ENCODE peak calls at places on chromosome 21, in nine cellular contexts. One of them, this sample, is unnamed.

GRCh38 chr21:14863745-14864210 is 201.0 kb downstream of the NRIP1 start:
- DNase-seq in M059J: no peak
- DNase-seq in activated T-cell treated with anti-CD3 and anti-CD28 coated beads, Interleukin-2, amount 50 U/mL, for 72 hours: no peak
- DNase-seq in activated CD4-positive, alpha-beta T cell treated with anti-CD3 and anti-CD28 coated beads, Interleukin-2, amount 10 ng/mL, durations not matched to agents 7 days and 5 days: no peak
- DNase-seq in foreskin fibroblast: no peak
- DNase-seq in non-pigmented ciliary epithelial cell: no peak
- DNase-seq in GF-D8: no peak
- DNase-seq in fibroblast of the aortic adventitia: peak; percentile 16
- DNase-seq in T follicular helper cell: no peak
- DNase-seq in this sample: no peak

GRCh38 chr21:33712022-33712803 is 69.9 kb downstream of the ITSN1 start:
- DNase-seq in M059J: no peak
- DNase-seq in activated T-cell treated with anti-CD3 and anti-CD28 coated beads, Interleukin-2, amount 50 U/mL, for 72 hours: no peak
- DNase-seq in activated CD4-positive, alpha-beta T cell treated with anti-CD3 and anti-CD28 coated beads, Interleukin-2, amount 10 ng/mL, durations not matched to agents 7 days and 5 days: no peak
- DNase-seq in foreskin fibroblast: no peak
- DNase-seq in non-pigmented ciliary epithelial cell: no peak
- DNase-seq in GF-D8: no peak
- DNase-seq in fibroblast of the aortic adventitia: no peak
- DNase-seq in T follicular helper cell: no peak
- DNase-seq in this sample: no peak

GRCh38 chr21:38831526-38832467 is 26.1 kb downstream of the ETS2 start:
- DNase-seq in M059J: peak; percentile 92
- DNase-seq in activated T-cell treated with anti-CD3 and anti-CD28 coated beads, Interleukin-2, amount 50 U/mL, for 72 hours: peak; percentile 77
- DNase-seq in activated CD4-positive, alpha-beta T cell treated with anti-CD3 and anti-CD28 coated beads, Interleukin-2, amount 10 ng/mL, durations not matched to agents 7 days and 5 days: peak; percentile 33
- DNase-seq in foreskin fibroblast: peak; percentile 98
- DNase-seq in non-pigmented ciliary epithelial cell: peak; percentile 92
- DNase-seq in GF-D8: peak; percentile 99
- DNase-seq in fibroblast of the aortic adventitia: peak; percentile 99
- DNase-seq in T follicular helper cell: no peak
- DNase-seq in this sample: peak; percentile 52

GRCh38 chr21:45016031-45016430 is 58.3 kb upstream of the ADARB1 start:
- DNase-seq in M059J: no peak
- DNase-seq in activated T-cell treated with anti-CD3 and anti-CD28 coated beads, Interleukin-2, amount 50 U/mL, for 72 hours: no peak
- DNase-seq in activated CD4-positive, alpha-beta T cell treated with anti-CD3 and anti-CD28 coated beads, Interleukin-2, amount 10 ng/mL, durations not matched to agents 7 days and 5 days: no peak
- DNase-seq in foreskin fibroblast: no peak
- DNase-seq in non-pigmented ciliary epithelial cell: no peak
- DNase-seq in GF-D8: no peak
- DNase-seq in fibroblast of the aortic adventitia: no peak
- DNase-seq in T follicular helper cell: no peak
- DNase-seq in this sample: no peak

GRCh38 chr21:45593162-45594022 is 50.1 kb upstream of the PCBP3 start:
- DNase-seq in M059J: peak; percentile 46
- DNase-seq in activated T-cell treated with anti-CD3 and anti-CD28 coated beads, Interleukin-2, amount 50 U/mL, for 72 hours: peak; percentile 8
- DNase-seq in activated CD4-positive, alpha-beta T cell treated with anti-CD3 and anti-CD28 coated beads, Interleukin-2, amount 10 ng/mL, durations not matched to agents 7 days and 5 days: no peak
- DNase-seq in foreskin fibroblast: no peak
- DNase-seq in non-pigmented ciliary epithelial cell: no peak
- DNase-seq in GF-D8: peak; percentile 46
- DNase-seq in fibroblast of the aortic adventitia: no peak
- DNase-seq in T follicular helper cell: no peak
- DNase-seq in this sample: no peak

GRCh38 chr21:44921928-44922327 is 1.2 kb upstream of the ITGB2 start:
- DNase-seq in M059J: no peak
- DNase-seq in activated T-cell treated with anti-CD3 and anti-CD28 coated beads, Interleukin-2, amount 50 U/mL, for 72 hours: no peak
- DNase-seq in activated CD4-positive, alpha-beta T cell treated with anti-CD3 and anti-CD28 coated beads, Interleukin-2, amount 10 ng/mL, durations not matched to agents 7 days and 5 days: no peak
- DNase-seq in foreskin fibroblast: no peak
- DNase-seq in non-pigmented ciliary epithelial cell: no peak
- DNase-seq in GF-D8: no peak
- DNase-seq in fibroblast of the aortic adventitia: no peak
- DNase-seq in T follicular helper cell: no peak
- DNase-seq in this sample: no peak

GRCh38 chr21:38804617-38805281 is 980 bp upstream of the ETS2 start:
- DNase-seq in M059J: peak; percentile 57
- DNase-seq in activated T-cell treated with anti-CD3 and anti-CD28 coated beads, Interleukin-2, amount 50 U/mL, for 72 hours: peak; percentile 71
- DNase-seq in activated CD4-positive, alpha-beta T cell treated with anti-CD3 and anti-CD28 coated beads, Interleukin-2, amount 10 ng/mL, durations not matched to agents 7 days and 5 days: peak; percentile 33
- DNase-seq in foreskin fibroblast: peak; percentile 55
- DNase-seq in non-pigmented ciliary epithelial cell: no peak
- DNase-seq in GF-D8: no peak
- DNase-seq in fibroblast of the aortic adventitia: peak; percentile 50
- DNase-seq in T follicular helper cell: no peak
- DNase-seq in this sample: peak; percentile 86

GRCh38 chr21:42062543-42063022 is 8.5 kb upstream of the UMODL1 start:
- DNase-seq in M059J: no peak
- DNase-seq in activated T-cell treated with anti-CD3 and anti-CD28 coated beads, Interleukin-2, amount 50 U/mL, for 72 hours: peak; percentile 77
- DNase-seq in activated CD4-positive, alpha-beta T cell treated with anti-CD3 and anti-CD28 coated beads, Interleukin-2, amount 10 ng/mL, durations not matched to agents 7 days and 5 days: peak; percentile 96
- DNase-seq in foreskin fibroblast: no peak
- DNase-seq in non-pigmented ciliary epithelial cell: no peak
- DNase-seq in GF-D8: no peak
- DNase-seq in fibroblast of the aortic adventitia: no peak
- DNase-seq in T follicular helper cell: peak; percentile 90
- DNase-seq in this sample: no peak

GRCh38 chr21:33651965-33652680 is 9.8 kb downstream of the ITSN1 start:
- DNase-seq in M059J: no peak
- DNase-seq in activated T-cell treated with anti-CD3 and anti-CD28 coated beads, Interleukin-2, amount 50 U/mL, for 72 hours: no peak
- DNase-seq in activated CD4-positive, alpha-beta T cell treated with anti-CD3 and anti-CD28 coated beads, Interleukin-2, amount 10 ng/mL, durations not matched to agents 7 days and 5 days: no peak
- DNase-seq in foreskin fibroblast: no peak
- DNase-seq in non-pigmented ciliary epithelial cell: no peak
- DNase-seq in GF-D8: no peak
- DNase-seq in fibroblast of the aortic adventitia: no peak
- DNase-seq in T follicular helper cell: no peak
- DNase-seq in this sample: no peak

GRCh38 chr21:38982804-38983203 is 177.1 kb downstream of the ETS2 start:
- DNase-seq in M059J: no peak
- DNase-seq in activated T-cell treated with anti-CD3 and anti-CD28 coated beads, Interleukin-2, amount 50 U/mL, for 72 hours: no peak
- DNase-seq in activated CD4-positive, alpha-beta T cell treated with anti-CD3 and anti-CD28 coated beads, Interleukin-2, amount 10 ng/mL, durations not matched to agents 7 days and 5 days: no peak
- DNase-seq in foreskin fibroblast: no peak
- DNase-seq in non-pigmented ciliary epithelial cell: no peak
- DNase-seq in GF-D8: no peak
- DNase-seq in fibroblast of the aortic adventitia: no peak
- DNase-seq in T follicular helper cell: no peak
- DNase-seq in this sample: no peak

This sample was measured in retinal pigment epithelial cell.